ENCODE peak calls at places on chromosomes 6 and 20, in seven cellular contexts. P is cardiac fibroblast, N is mucosa of descending colon, Y is GM23338, U is AG04449, E is neural progenitor cell, A is IMR-90. D is an unnamed sample.

GRCh38 chr6:7087066-7087465 is 20.7 kb upstream of the RREB1 start:
- DNase-seq in E (peak), U (no peak), A (peak), Y (peak), P (peak), N (no peak), D (no peak)

GRCh38 chr6:108760158-108761050 is 87.8 kb upstream of the ARMC2 start:
- DNase-seq in U (no peak), N (no peak), E (no peak), P (no peak), Y (no peak), A (peak), D (no peak)

GRCh38 chr6:35485402-35485877 is 11.4 kb downstream of the TEAD3 start:
- DNase-seq in P (peak), A (no peak), U (no peak), E (peak), Y (peak), N (peak), D (no peak)

GRCh38 chr6:68087399-68088133 is 547.5 kb upstream of the ADGRB3 start:
- DNase-seq in E (no peak), U (no peak), Y (no peak), N (no peak), P (peak), A (no peak), D (no peak)

GRCh38 chr6:21133902-21134301 is 459.6 kb upstream of the SOX4 start:
- DNase-seq in P (no peak), E (peak), Y (no peak), U (no peak), N (no peak), A (no peak), D (no peak)

GRCh38 chr20:60968853-60969720 is 283.0 kb upstream of the CDH4 start:
- DNase-seq in N (no peak), U (no peak), E (no peak), Y (no peak), P (no peak), A (no peak), D (no peak)

GRCh38 chr6:129604321-129604720 is 105.7 kb downstream of the ARHGAP18 start:
- DNase-seq in E (no peak), U (no peak), Y (no peak), P (no peak), A (no peak), N (no peak), D (no peak)

GRCh38 chr6:27268803-27269202 is 21.3 kb downstream of the PRSS16 start:
- DNase-seq in U (no peak), E (peak), A (no peak), Y (no peak), N (no peak), P (no peak), D (no peak)

GRCh38 chr20:19047040-19047950 is 165.1 kb upstream of the SLC24A3 start:
- DNase-seq in U (no peak), P (no peak), N (peak), E (no peak), A (no peak), Y (no peak), D (no peak)

GRCh38 chr6:112443666-112444065 is 96.5 kb downstream of the RFPL4B start:
- DNase-seq in A (peak), P (peak), U (no peak), Y (no peak), N (no peak), E (no peak), D (no peak)

GRCh38 chr6:44675449-44675848 is 287.9 kb downstream of the CDC5L start:
- DNase-seq in N (no peak), E (no peak), A (no peak), Y (no peak), U (no peak), P (no peak), D (no peak)

GRCh38 chr6:130647221-130647620 is 180.0 kb upstream of the SMLR1 start:
- DNase-seq in U (no peak), A (no peak), Y (no peak), E (no peak), P (no peak), N (no peak), D (no peak)

GRCh38 chr6:16635810-16636602 is 125.3 kb downstream of the ATXN1 start:
- DNase-seq in P (peak), U (no peak), N (no peak), A (peak), E (no peak), Y (peak), D (no peak)

GRCh38 chr6:44285552-44286284 is 15.5 kb downstream of the TMEM151B start:
- DNase-seq in N (no peak), P (peak), Y (peak), U (no peak), E (peak), A (peak), D (no peak)

GRCh38 chr6:31111712-31112111 is 663 bp downstream of the C6orf15 start:
- DNase-seq in N (no peak), U (no peak), Y (no peak), E (no peak), A (no peak), P (no peak), D (no peak)

GRCh38 chr6:70413829-70414494 is 654 bp downstream of the FAM135A start:
- DNase-seq in N (no peak), Y (peak), U (no peak), A (no peak), E (peak), P (peak), D (no peak)

GRCh38 chr6:136657629-136658028 is 107.4 kb upstream of the MAP7 start:
- DNase-seq in N (no peak), U (no peak), A (peak), P (peak), E (no peak), Y (no peak), D (no peak)

GRCh38 chr20:44134897-44135810 is 51.8 kb downstream of the JPH2 start:
- DNase-seq in Y (no peak), E (no peak), U (no peak), N (no peak), P (no peak), A (no peak), D (no peak)

GRCh38 chr20:22499475-22500174 is 84.7 kb downstream of the FOXA2 start:
- DNase-seq in N (peak), E (no peak), U (no peak), A (no peak), P (no peak), Y (no peak), D (no peak)

GRCh38 chr6:6918216-6918983 is 189.4 kb upstream of the RREB1 start:
- DNase-seq in N (no peak), A (peak), E (no peak), U (no peak), P (peak), Y (no peak), D (no peak)

GRCh38 chr6:141562181-141562800 is 570.4 kb upstream of the GJE1 start:
- DNase-seq in E (peak), A (no peak), Y (peak), N (peak), U (no peak), P (no peak), D (no peak)

GRCh38 chr6:129306826-129307225 is 403.2 kb downstream of the ARHGAP18 start:
- DNase-seq in P (no peak), N (no peak), A (no peak), Y (no peak), U (no peak), E (no peak), D (no peak)

GRCh38 chr20:62761759-62762131 is 34.5 kb upstream of the MRGBP start:
- DNase-seq in U (no peak), E (no peak), A (no peak), Y (no peak), P (no peak), N (peak), D (no peak)

GRCh38 chr20:3133156-3133555 is 26.5 kb downstream of the FASTKD5 start:
- DNase-seq in E (no peak), P (no peak), Y (no peak), N (no peak), A (peak), U (no peak), D (no peak)

GRCh38 chr6:34730006-34730405 is 27.3 kb upstream of the SNRPC start:
- DNase-seq in A (no peak), E (no peak), N (no peak), P (no peak), U (no peak), Y (no peak), D (no peak)

GRCh38 chr20:19427913-19428800 is 215.7 kb downstream of the SLC24A3 start:
- DNase-seq in Y (no peak), A (no peak), E (no peak), P (no peak), U (no peak), N (no peak), D (no peak)

GRCh38 chr6:144753023-144753705 is 468.0 kb downstream of the UTRN start:
- DNase-seq in Y (no peak), N (no peak), A (no peak), U (no peak), E (no peak), P (no peak), D (no peak)

GRCh38 chr6:168852336-168852884 is 401.2 kb downstream of the THBS2 start:
- DNase-seq in N (no peak), P (peak), Y (no peak), U (no peak), A (no peak), E (no peak), D (no peak)

GRCh38 chr6:116012966-116013365 is 47.7 kb downstream of the FRK start:
- DNase-seq in Y (no peak), E (no peak), A (peak), N (no peak), P (no peak), U (no peak), D (no peak)

GRCh38 chr6:72649032-72649984 is 27.4 kb downstream of the KCNQ5 start:
- DNase-seq in U (peak), Y (no peak), P (peak), A (peak), N (no peak), E (no peak), D (no peak)

GRCh38 chr6:12595161-12595792 is 121.3 kb upstream of the PHACTR1 start:
- DNase-seq in N (no peak), Y (no peak), P (peak), A (peak), U (no peak), E (no peak), D (no peak)

GRCh38 chr20:46206025-46206424 is 87.9 kb downstream of the CD40 start:
- DNase-seq in E (no peak), U (no peak), Y (no peak), P (peak), A (peak), N (no peak), D (no peak)

GRCh38 chr20:44644384-44645131 is 6.9 kb downstream of the ADA start:
- DNase-seq in U (no peak), N (no peak), E (no peak), A (no peak), P (no peak), Y (no peak), D (no peak)

GRCh38 chr6:16163066-16163465 is 34.2 kb downstream of the MYLIP start:
- DNase-seq in Y (no peak), N (no peak), P (no peak), E (no peak), U (no peak), A (no peak), D (no peak)

GRCh38 chr20:38127011-38127621 is 38.0 kb downstream of the TGM2 start:
- DNase-seq in E (no peak), Y (no peak), A (peak), N (no peak), U (no peak), P (peak), D (no peak)

GRCh38 chr6:80523531-80523970 is 417.1 kb downstream of the BCKDHB start:
- DNase-seq in P (peak), U (no peak), A (peak), E (peak), Y (peak), N (no peak), D (no peak)

GRCh38 chr6:1641391-1641790 is 31.7 kb downstream of the FOXC1 start:
- DNase-seq in A (no peak), Y (no peak), E (no peak), U (no peak), N (no peak), P (no peak), D (no peak)

DNA sequence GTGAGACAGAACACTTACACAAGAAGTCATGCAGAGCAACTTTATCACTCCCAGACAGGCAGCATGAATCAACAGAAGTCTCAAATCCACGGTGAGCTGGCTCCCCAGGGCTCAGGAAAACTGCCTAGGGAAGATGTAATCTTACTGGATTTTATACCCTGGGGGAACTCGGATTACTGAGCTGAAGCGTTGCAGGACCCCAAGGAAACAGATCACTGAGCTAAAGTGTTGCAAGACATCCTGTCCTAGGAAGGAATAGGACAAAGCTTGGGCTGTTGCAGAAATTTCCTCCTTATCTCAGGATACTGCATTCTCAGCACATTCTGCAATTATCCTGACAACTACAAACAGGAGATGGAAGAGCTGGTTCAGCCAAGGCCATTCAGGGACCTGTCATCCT is 224.8 kb downstream of the TFAP2A start:
- DNase-seq in U (no peak), E (no peak), P (no peak), Y (no peak), A (no peak), N (no peak), D (no peak)
- H3K4me3 ChIP-seq in U (no peak), E (no peak), P (no peak), Y (no peak), A (no peak), N (no peak), D (no peak)

DNA sequence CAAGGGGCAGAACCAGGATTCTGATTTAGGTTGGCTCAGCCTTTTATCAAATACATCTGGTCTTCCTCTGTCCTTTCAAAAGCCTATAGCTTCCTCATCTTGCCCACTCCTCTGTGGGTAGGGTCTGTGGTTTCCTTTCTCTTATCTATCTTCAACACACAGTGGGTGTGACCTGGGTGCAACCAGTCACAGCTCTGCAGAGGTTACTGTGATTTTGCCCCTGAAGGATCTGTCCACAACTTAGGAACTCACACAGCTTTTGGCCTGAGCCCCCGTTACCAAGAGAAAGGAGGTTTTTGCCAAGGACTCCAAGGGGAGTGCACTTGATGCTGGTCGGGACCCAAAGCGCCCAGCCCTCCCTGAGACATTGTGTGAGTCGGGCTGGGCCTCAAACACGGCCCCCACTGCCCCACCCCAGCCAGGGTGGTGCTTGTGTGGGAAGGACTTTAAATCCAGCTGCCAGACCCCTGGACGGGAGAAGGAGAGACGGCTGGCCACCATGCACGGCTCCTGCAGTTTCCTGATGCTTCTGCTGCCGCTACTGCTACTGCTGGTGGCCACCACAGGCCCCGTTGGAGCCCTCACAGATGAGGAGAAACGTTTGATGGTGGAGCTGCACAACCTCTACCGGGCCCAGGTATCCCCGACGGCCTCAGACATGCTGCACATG is at the start of gene PI16:
- DNase-seq in A (no peak), N (no peak), P (no peak), E (no peak), U (no peak), Y (no peak), D (no peak)
- H3K4me3 ChIP-seq in A (no peak), N (no peak), P (no peak), E (no peak), U (no peak), Y (no peak), D (no peak)

GRCh38 chr6:156782691-156783320 is 5.6 kb downstream of the ARID1B start:
- DNase-seq in A (no peak), P (peak), Y (no peak), E (no peak), N (no peak), U (no peak), D (no peak)
- H3K4me3 ChIP-seq in A (no peak), P (no peak), Y (peak), E (peak), N (no peak), U (peak), D (peak)

DNA sequence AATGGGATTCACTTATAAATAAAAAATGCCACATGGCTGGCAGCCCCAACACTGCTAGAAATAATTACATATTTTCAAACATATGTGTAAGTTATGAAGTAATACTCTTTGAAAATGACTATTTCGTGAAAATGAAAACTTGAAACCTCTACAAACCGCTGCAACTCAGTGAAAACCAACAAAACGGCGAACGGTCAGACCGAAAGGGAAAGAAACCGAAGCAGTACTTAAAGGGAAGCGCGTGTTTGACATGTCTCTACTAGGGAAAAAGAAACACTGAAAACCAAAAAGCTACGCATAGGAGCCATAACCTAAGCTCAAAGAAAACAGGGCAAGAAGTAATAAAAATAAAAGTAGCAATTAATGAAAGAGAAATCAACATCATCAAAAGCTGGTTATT is 121.0 kb upstream of the GGTLC1 start:
- DNase-seq in P (no peak), Y (no peak), U (no peak), N (no peak), A (no peak), E (no peak), D (no peak)
- H3K4me3 ChIP-seq in P (no peak), Y (no peak), U (no peak), N (no peak), A (no peak), E (no peak), D (no peak)

D was measured in esophagus squamous epithelium.